ENCODE peak calls at places on chromosomes 12 and 14, in five cellular contexts. P, M, D, H and W are unnamed samples.

GRCh38 chr14:32606297-32606696 is 277.2 kb downstream of the AKAP6 start:
- DNase-seq in P (no peak), M (no peak), D (no peak), H (no peak), W (no peak)

GRCh38 chr14:60722163-60722835 is 1.9 kb downstream of the SIX4 start:
- DNase-seq in P (peak), M (peak), D (peak), H (peak), W (peak)

GRCh38 chr12:79680051-79680450 is 10.7 kb downstream of the PAWR start:
- DNase-seq in P (no peak), M (no peak), D (no peak), H (no peak), W (no peak)

GRCh38 chr12:108468149-108468968 is 46.7 kb upstream of the FICD start:
- DNase-seq in P (peak), M (peak), D (no peak), H (no peak), W (no peak)

GRCh38 chr12:52655720-52656124 is 3.7 kb upstream of the KRT2 start:
- DNase-seq in P (no peak), M (no peak), D (no peak), H (peak), W (no peak)

GRCh38 chr12:92288533-92288932 is 142.9 kb upstream of the BTG1 start:
- DNase-seq in P (no peak), M (no peak), D (no peak), H (no peak), W (no peak)

GRCh38 chr12:116159175-116159574 is 118.3 kb downstream of the MED13L start:
- DNase-seq in P (no peak), M (no peak), D (no peak), H (no peak), W (peak)

GRCh38 chr14:68376067-68376810 is 416.6 kb downstream of the ZFP36L1 start:
- DNase-seq in P (no peak), M (no peak), D (no peak), H (no peak), W (no peak)

GRCh38 chr14:30875788-30876053 is 1.4 kb downstream of the COCH start:
- DNase-seq in P (no peak), M (no peak), D (no peak), H (no peak), W (no peak)

GRCh38 chr12:57280234-57281062 is 29.5 kb upstream of the STAC3 start:
- DNase-seq in P (peak), M (peak), D (no peak), H (peak), W (peak)

GRCh38 chr12:57130941-57131340 is 2.7 kb downstream of the LRP1 start:
- DNase-seq in P (no peak), M (no peak), D (no peak), H (no peak), W (no peak)

GRCh38 chr12:95390192-95390591 is 83.8 kb upstream of the METAP2 start:
- DNase-seq in P (no peak), M (no peak), D (no peak), H (no peak), W (no peak)

GRCh38 chr12:26651566-26652188 is 181.3 kb downstream of the ITPR2 start:
- DNase-seq in P (peak), M (peak), D (no peak), H (peak), W (peak)

GRCh38 chr12:133233993-133234564 is 1.6 kb downstream of the ANHX start:
- DNase-seq in P (no peak), M (no peak), D (no peak), H (no peak), W (no peak)

GRCh38 chr12:12323606-12324005 is 26.4 kb downstream of the MANSC1 start:
- DNase-seq in P (no peak), M (no peak), D (no peak), H (no peak), W (no peak)

GRCh38 chr12:47133981-47134380 is 54.2 kb upstream of the AMIGO2 start:
- DNase-seq in P (no peak), M (no peak), D (no peak), H (no peak), W (no peak)

GRCh38 chr14:100476012-100476822 is 111.0 kb downstream of the BEGAIN start:
- DNase-seq in P (peak), M (peak), D (no peak), H (peak), W (peak)

GRCh38 chr12:21529456-21529855 is 3.4 kb downstream of the SPX start:
- DNase-seq in P (no peak), M (no peak), D (no peak), H (peak), W (no peak)

GRCh38 chr12:442235-442884 is 17.4 kb upstream of the B4GALNT3 start:
- DNase-seq in P (peak), M (peak), D (no peak), H (peak), W (peak)

GRCh38 chr14:50303744-50304471 is 8.1 kb downstream of the L2HGDH start:
- DNase-seq in P (no peak), M (peak), D (no peak), H (peak), W (no peak)

GRCh38 chr12:68287106-68287505 is 33.7 kb upstream of the IL22 start:
- DNase-seq in P (no peak), M (no peak), D (no peak), H (no peak), W (no peak)

GRCh38 chr14:39762576-39763401 is 330.6 kb upstream of the FBXO33 start:
- DNase-seq in P (no peak), M (no peak), D (no peak), H (no peak), W (no peak)

GRCh38 chr14:75803768-75804167 is 142.7 kb downstream of the TTLL5 start:
- DNase-seq in P (no peak), M (no peak), D (no peak), H (no peak), W (no peak)

GRCh38 chr12:106918746-106919145 is 37.0 kb upstream of the TMEM263 start:
- DNase-seq in P (no peak), M (peak), D (no peak), H (no peak), W (no peak)

GRCh38 chr12:104599272-104599984 is 142.7 kb downstream of the CHST11 start:
- DNase-seq in P (no peak), M (no peak), D (no peak), H (peak), W (no peak)

GRCh38 chr14:72416892-72417291 is 477.0 kb downstream of the DPF3 start:
- DNase-seq in P (peak), M (no peak), D (no peak), H (no peak), W (no peak)

GRCh38 chr12:71183018-71183417 is 25.2 kb upstream of the TSPAN8 start:
- DNase-seq in P (no peak), M (no peak), D (no peak), H (no peak), W (no peak)

GRCh38 chr14:73502017-73502619 is 11.4 kb downstream of the RIOX1 start:
- DNase-seq in P (no peak), M (no peak), D (no peak), H (no peak), W (no peak)

GRCh38 chr12:108622425-108622824 is 11.3 kb downstream of the SELPLG start:
- DNase-seq in P (no peak), M (no peak), D (no peak), H (no peak), W (no peak)

GRCh38 chr12:58509116-58509885 is 411.0 kb downstream of the LRIG3 start:
- DNase-seq in P (peak), M (no peak), D (no peak), H (no peak), W (no peak)

GRCh38 chr14:26601856-26602255 is 4.0 kb upstream of the NOVA1 start:
- DNase-seq in P (no peak), M (no peak), D (no peak), H (no peak), W (no peak)

GRCh38 chr12:62900686-62901272 is 34.2 kb downstream of the PPM1H start:
- DNase-seq in P (no peak), M (peak), D (no peak), H (no peak), W (no peak)

GRCh38 chr12:58105225-58106119 is 164.1 kb downstream of the ATP23 start:
- DNase-seq in P (peak), M (no peak), D (no peak), H (no peak), W (no peak)

GRCh38 chr12:118680361-118680963 is 300.9 kb upstream of the SRRM4 start:
- DNase-seq in P (no peak), M (peak), D (no peak), H (peak), W (no peak)

GRCh38 chr12:1553987-1554982 is 40.1 kb downstream of the FBXL14 start:
- DNase-seq in P (no peak), M (no peak), D (no peak), H (no peak), W (no peak)

GRCh38 chr12:124493809-124494750 is 73.3 kb downstream of the NCOR2 start:
- DNase-seq in P (no peak), M (no peak), D (peak), H (no peak), W (no peak)

DNA sequence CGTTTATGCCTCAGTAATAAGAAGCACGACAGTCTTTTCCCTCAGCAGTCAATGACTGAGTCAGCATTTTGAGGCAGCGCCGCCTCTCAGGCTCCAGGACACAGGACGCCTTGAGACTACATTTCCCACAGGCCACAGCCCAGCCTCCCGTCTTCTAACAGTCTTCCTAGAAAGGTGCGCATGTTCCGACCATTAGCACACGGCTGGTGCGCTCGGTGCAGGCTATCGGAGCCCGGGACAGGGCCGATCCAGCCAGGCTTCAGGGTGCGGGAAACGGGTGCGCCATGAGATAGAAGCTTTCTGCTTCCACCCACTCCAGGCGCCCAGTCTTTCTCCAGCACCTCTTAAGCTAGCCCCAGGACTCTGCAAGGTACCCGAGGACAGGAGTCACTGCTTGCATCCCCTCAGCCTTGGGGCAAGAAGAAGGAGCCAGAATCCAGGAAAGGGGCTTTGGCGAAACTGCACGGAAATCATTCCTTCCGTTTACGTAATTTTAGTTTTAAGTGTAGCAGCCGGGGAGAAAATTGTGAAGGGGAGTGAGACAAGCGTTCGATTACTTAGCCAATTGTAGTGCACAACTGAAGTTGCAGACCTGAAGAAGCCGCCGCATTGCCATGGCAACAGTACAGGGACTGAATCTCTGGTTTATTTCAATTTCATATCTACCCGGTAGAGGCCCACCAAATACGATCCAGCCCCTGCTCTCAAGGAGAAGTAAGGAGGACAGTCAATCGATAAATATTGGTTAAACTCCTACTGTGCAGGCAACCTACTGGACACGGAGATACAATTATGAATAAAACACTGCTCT is 53.9 kb downstream of the ZNF641 start:
- DNase-seq in P (no peak), M (peak), D (peak), H (peak), W (peak)
- TF ChIP-seq POLR2A in P (peak), M (peak), D (no peak), H (peak), W (peak)

GRCh38 chr12:87849074-87849473 is 180.1 kb downstream of the C12orf50 start:
- DNase-seq in P (no peak), M (no peak), D (no peak), H (no peak), W (no peak)
- H3K27ac ChIP-seq in P (no peak), M (no peak), D (no peak), H (no peak), W (no peak)

DNA sequence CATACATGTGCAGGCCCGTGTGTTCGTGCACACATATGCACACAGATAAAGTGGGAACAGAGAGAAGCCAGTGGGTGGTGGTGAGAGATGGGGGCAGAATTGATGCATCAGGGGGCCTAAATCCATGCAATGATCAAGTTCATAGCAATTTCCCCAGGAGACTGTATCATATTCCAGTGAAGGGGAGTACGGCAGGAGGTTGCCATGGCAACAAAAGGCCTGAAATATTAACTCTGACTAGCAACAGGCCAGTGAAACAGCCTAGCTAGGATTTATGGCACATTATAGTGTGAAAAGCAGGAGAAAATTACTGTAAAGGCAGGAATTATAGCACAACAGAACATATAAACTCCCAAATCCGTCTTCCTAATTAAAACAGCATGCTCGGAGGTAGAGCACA is 806.4 kb downstream of the DIO2 start:
- DNase-seq in P (no peak), M (no peak), D (no peak), H (no peak), W (no peak)
- TF ChIP-seq POLR2A in P (no peak), M (no peak), D (no peak), H (no peak), W (no peak)

DNA sequence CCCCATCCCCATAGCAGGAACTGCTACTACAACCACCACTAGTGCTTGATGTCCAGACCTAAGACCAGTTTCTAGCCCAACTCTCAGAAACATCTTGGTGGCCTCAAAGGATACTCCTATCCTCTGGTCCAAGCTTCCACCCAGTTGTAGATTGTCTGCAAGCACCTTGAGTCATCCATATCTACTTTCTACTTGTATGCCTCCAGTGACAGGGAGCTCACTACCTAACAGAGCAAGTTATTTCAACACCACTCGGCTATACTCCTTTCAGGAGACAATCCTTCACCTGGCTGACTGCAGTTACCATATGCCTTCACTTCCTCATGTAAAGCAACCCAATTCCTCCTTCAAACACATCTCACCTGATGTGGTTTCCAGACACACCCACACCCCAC is 49.5 kb downstream of the KDM2B start:
- DNase-seq in P (no peak), M (no peak), D (no peak), H (no peak), W (no peak)
- H3K27ac ChIP-seq in P (no peak), M (no peak), D (peak), H (no peak), W (peak)

GRCh38 chr12:117190210-117190781 is at the start of gene FBXO21:
- DNase-seq in P (peak), M (peak), D (peak), H (peak), W (peak)
- TF ChIP-seq POLR2A in P (peak), M (peak), D (peak), H (peak), W (peak)

GRCh38 chr12:53829130-53829529 is 77.4 kb upstream of the CISTR start:
- DNase-seq in P (no peak), M (no peak), D (no peak), H (no peak), W (no peak)
- H3K27ac ChIP-seq in P (peak), M (no peak), D (no peak), H (no peak), W (no peak)

DNA sequence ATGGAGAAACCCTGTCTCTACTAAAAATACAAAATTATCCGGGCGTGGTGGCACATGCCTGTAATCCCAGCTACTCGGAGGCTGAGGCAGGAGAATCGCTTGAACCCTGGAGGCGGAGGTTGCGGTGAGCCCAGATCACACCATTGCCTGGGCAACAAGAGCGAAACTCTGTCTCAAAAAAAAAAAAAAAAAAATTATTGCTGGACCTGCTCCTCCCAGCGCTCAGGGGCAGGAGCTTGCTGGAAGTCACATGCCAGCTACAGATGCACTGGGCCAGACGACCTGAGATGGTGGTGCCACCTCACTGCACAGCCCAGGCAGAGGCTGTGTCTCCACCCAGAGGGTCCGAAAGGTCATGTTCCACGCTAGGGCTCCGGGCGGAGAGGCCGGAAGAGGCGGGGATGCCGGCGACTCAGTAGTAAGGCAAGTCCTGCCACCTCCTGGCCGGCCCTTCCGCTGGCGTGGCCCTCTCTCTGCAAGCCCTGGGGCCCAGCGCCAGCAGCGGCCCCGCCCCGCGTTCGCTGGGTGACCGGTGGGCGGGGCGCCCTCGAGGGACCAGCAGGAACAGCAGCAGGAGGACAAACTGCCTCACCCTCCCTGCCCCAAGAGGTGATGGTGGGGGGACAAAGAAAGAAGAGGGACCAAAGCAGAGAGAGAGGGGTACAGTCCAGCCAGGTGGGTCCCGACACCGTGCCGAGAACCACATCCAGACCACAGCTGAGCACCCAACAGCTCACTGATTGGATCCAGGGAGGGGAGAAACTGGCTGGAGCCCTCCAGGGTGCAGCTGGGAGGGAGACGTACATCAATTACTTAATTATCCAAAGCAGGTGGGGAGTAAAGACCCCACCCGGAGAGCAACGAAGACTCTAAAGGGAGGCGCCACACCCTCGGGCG is 3.6 kb upstream of the RHOF start:
- DNase-seq in P (peak), M (peak), D (peak), H (peak), W (peak)
- TF ChIP-seq POLR2A in P (peak), M (peak), D (no peak), H (peak), W (peak)

DNA sequence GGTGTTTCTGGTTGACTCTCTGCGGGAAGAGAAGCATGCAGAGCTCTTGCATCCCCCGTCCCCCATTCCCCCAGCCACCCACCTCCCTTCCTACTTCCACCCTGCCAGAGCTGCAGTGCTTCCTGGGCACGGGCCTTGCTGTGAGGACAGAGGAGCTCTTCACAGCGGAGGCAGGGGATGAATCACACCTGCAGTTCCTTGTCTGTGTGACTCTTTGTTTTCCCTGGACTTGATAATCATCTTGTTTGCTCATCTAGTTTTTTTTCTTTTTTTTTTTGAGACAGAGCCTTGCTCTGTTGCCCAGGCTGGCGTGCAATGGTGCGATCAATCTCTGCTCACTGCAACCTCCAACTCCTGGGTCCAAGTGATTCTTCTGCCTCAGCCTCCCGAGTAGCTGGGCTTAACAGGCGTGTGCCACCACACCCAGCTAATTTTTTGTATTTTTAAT is 27.8 kb downstream of the ANKRD9 start:
- DNase-seq in P (peak), M (no peak), D (no peak), H (no peak), W (no peak)
- H3K27ac ChIP-seq in P (no peak), M (no peak), D (no peak), H (no peak), W (peak)